ENCODE peak calls at places on chromosomes 11 and 22, in eight cellular contexts. N, E, H, U, C, W, Q and L are unnamed samples.

GRCh38 chr11:12042215-12042676 is 33.8 kb upstream of the DKK3 start:
- DNase-seq in N (no peak), E (peak; percentile 98), H (no peak), U (no peak), C (peak; percentile 20), W (peak; percentile 88), Q (peak; percentile 63), L (no peak)

GRCh38 chr22:46574993-46575914 is 37.8 kb upstream of the CELSR1 start:
- DNase-seq in N (peak; percentile 86), E (no peak), H (peak; percentile 71), U (no peak), C (peak; percentile 86), W (peak; percentile 36), Q (peak; percentile 44), L (no peak)

GRCh38 chr22:43883012-43883661 is 8.7 kb downstream of the PNPLA5 start:
- DNase-seq in N (no peak), E (peak; percentile 85), H (peak; percentile 36), U (no peak), C (no peak), W (peak; percentile 66), Q (peak; percentile 77), L (peak; percentile 73)

GRCh38 chr11:72719144-72719543 is 33.1 kb downstream of the ARAP1 start:
- DNase-seq in N (peak; percentile 83), E (no peak), H (no peak), U (no peak), C (no peak), W (peak; percentile 67), Q (no peak), L (no peak)

GRCh38 chr11:72676874-72677341 is 2.7 kb upstream of the PDE2A start:
- DNase-seq in N (peak; percentile 66), E (peak; percentile 28), H (peak; percentile 37), U (peak; percentile 44), C (peak; percentile 91), W (peak; percentile 60), Q (peak; percentile 32), L (peak; percentile 98)

GRCh38 chr22:45336971-45337431 is 27.3 kb downstream of the FAM118A start:
- DNase-seq in N (peak; percentile 81), E (peak; percentile 6), H (peak; percentile 42), U (no peak), C (peak; percentile 94), W (peak; percentile 67), Q (no peak), L (no peak)

GRCh38 chr11:64717268-64717578 is 5.8 kb downstream of the NRXN2 start:
- DNase-seq in N (no peak), E (no peak), H (no peak), U (no peak), C (no peak), W (no peak), Q (no peak), L (no peak)

GRCh38 chr11:100908746-100909145 is 220.9 kb downstream of the PGR start:
- DNase-seq in N (no peak), E (peak; percentile 20), H (no peak), U (no peak), C (no peak), W (peak; percentile 51), Q (no peak), L (no peak)

GRCh38 chr11:19753451-19754041 is 40.9 kb downstream of the NAV2 start:
- DNase-seq in N (no peak), E (peak; percentile 54), H (no peak), U (no peak), C (no peak), W (no peak), Q (no peak), L (no peak)

GRCh38 chr11:57001674-57002401 is 13.1 kb downstream of the OR5AK2 start:
- DNase-seq in N (no peak), E (peak; percentile 58), H (no peak), U (no peak), C (no peak), W (peak; percentile 14), Q (peak; percentile 37), L (no peak)

GRCh38 chr11:75815345-75815983 is 454 bp downstream of the UVRAG start:
- DNase-seq in N (peak; percentile 50), E (peak; percentile 41), H (peak; percentile 46), U (peak; percentile 25), C (peak; percentile 90), W (peak; percentile 32), Q (peak; percentile 27), L (peak; percentile 52)

GRCh38 chr11:75813126-75813525 is 1.9 kb upstream of the UVRAG start:
- DNase-seq in N (no peak), E (peak; percentile 39), H (no peak), U (no peak), C (no peak), W (no peak), Q (no peak), L (no peak)

GRCh38 chr11:75814369-75814685 is 683 bp upstream of the UVRAG start:
- DNase-seq in N (no peak), E (no peak), H (no peak), U (no peak), C (no peak), W (no peak), Q (no peak), L (no peak)

GRCh38 chr11:75813622-75814039 is 1.4 kb upstream of the UVRAG start:
- DNase-seq in N (no peak), E (peak; percentile 90), H (no peak), U (no peak), C (no peak), W (no peak), Q (no peak), L (no peak)

DNA sequence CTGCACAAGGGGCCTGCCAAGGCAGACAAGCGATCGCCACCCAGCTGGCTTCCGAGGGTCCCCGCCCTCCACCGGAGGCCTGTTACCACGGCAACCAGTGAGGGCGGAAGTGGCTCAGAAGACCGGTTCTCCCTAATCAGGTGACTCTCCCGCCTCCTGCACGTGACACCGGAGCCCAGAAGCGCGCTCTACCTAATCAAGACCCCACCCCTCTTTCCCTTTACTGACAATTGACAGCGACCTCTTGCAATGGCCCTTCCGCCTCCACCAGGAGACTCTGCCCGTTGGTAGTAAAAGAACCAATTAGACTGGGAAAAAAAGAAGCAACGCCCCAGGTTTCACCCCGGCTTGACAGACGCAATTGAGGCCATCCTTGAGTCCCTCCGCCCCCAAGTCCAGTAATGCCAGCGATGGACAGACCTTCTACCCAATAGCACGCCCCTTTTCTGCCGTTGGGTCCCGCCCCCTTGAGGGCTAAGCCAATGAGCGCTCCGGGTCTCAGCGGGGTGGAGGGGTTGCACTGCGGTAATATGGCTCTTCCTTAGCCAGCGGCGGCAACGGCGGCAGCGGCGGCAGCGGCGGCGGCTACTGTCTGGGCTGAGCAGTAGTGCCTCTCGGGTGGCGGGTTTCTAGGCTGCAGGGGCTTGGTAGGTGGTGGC is at the start of gene UVRAG:
- DNase-seq in N (peak; percentile 99), E (peak; percentile 100), H (peak; percentile 99), U (peak; percentile 97), C (peak; percentile 100), W (peak; percentile 100), Q (peak; percentile 99), L (peak; percentile 99)
- TF ChIP-seq CTCF in N (no peak), E (no peak), H (peak; percentile 67), U (no peak), C (no peak), W (no peak), Q (no peak), L (no peak)

DNA sequence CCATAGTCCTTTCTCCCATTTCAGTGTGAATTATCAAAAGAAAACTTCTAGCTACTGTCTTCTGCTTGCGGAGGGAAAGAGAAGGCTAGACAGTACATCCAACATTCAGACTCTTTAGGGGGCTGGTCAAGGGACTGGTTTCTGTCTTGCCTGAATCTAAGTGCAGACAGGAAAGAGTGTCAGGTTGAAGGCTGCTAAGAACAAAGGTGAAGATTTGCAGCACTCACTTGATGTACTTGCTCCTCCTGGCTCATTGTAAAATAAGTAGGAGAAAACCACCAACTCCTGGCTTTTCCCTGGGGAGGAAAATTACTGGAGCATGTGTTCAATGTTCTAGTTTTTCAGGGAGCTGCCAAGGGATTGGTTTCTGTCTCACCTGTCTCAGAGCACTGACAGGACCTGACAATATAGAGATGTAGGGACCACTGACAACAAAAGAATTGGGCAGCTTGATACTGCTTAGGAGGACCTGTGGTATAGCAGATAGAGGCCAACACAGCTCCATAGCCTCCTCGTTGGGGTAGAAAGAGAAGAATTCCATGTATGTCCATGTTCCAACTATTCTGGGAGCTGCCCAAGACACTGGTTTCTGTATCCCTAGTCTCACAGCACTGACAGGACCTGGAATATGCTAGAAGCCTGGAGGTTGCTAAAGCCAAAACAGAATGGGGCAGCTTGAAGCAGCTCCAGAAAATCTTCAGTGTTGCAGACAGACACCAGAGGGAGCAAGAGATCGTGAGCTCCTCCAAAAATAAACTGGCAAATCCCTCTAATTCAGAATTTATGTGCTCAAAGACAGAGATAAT is 39.7 kb upstream of the MMP12 start:
- DNase-seq in N (no peak), E (peak; percentile 65), H (peak; percentile 13), U (no peak), C (no peak), W (peak; percentile 59), Q (peak; percentile 23), L (no peak)
- TF ChIP-seq CTCF in N (peak; percentile 36), E (peak; percentile 80), H (peak; percentile 55), U (no peak), C (no peak), W (peak; percentile 75), Q (peak; percentile 47), L (peak; percentile 35)

GRCh38 chr11:121890377-121890776 is 225.6 kb downstream of the BLID start:
- DNase-seq in N (no peak), E (peak; percentile 59), H (no peak), U (no peak), C (no peak), W (peak; percentile 92), Q (no peak), L (no peak)
- TF ChIP-seq CTCF in N (no peak), E (no peak), H (no peak), U (no peak), C (no peak), W (no peak), Q (no peak), L (no peak)

GRCh38 chr11:117396970-117397369 is 69.3 kb downstream of the CEP164 start:
- DNase-seq in N (no peak), E (no peak), H (no peak), U (no peak), C (no peak), W (no peak), Q (no peak), L (no peak)
- TF ChIP-seq CTCF in N (no peak), E (no peak), H (no peak), U (no peak), C (no peak), W (no peak), Q (no peak), L (no peak)

GRCh38 chr22:20084547-20085413 is 4.7 kb downstream of the DGCR8 start:
- DNase-seq in N (peak; percentile 29), E (peak; percentile 5), H (no peak), U (no peak), C (no peak), W (peak; percentile 21), Q (no peak), L (peak; percentile 65)
- TF ChIP-seq CTCF in N (no peak), E (peak; percentile 37), H (peak; percentile 22), U (no peak), C (no peak), W (peak; percentile 40), Q (peak; percentile 16), L (peak; percentile 45)

DNA sequence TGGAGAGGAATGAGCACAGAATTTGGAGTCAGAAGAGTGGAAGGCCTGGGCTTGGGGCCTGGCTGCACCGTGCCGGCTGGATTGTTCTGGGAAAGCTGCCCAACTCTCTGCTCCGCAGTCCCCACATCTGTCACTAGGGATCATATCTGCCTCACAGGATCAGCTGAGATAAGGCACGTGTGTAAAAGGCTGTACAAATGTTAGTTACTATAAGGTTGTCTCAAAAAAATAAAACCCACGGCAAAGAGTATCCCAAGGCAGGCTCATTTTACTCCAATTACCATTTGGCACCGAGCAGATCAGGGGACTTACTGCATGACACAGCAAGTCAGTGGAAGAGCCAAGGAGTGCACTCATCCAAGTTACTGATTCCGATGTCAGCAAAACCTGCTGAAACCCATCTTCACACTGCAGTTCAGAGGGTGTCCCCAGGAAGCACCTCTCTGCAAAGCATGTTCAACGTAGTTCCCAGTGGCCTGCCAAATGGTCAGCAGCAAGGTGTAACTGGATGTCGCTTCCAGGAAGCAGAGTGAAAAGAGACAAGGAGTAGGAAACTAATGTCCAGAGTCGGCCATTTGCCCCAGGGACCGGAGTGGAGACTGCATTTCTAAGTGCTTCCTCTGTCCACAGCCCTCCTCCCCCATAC is 18.1 kb upstream of the MRTFA start:
- DNase-seq in N (peak; percentile 57), E (peak; percentile 67), H (peak; percentile 37), U (no peak), C (no peak), W (peak; percentile 69), Q (peak; percentile 43), L (no peak)
- TF ChIP-seq CTCF in N (peak; percentile 21), E (peak; percentile 28), H (peak; percentile 36), U (no peak), C (no peak), W (no peak), Q (no peak), L (no peak)